ENCODE peak calls at places on chromosomes 1 and 21, in ten cellular contexts. P, A, X, C, V, M, K, Q, U and L are unnamed samples.
A peak's percentile ranks its signal among the peaks of the same experiment; 100 is the strongest.

GRCh38 chr1:9207715-9208114 is 26.9 kb upstream of the H6PD start:
- DNase-seq in P (no peak), A (no peak), X (no peak), C (no peak), V (no peak), M (no peak), K (no peak), Q (no peak), U (no peak), L (peak; percentile 53)

GRCh38 chr1:183674339-183674738 is 21.2 kb upstream of the APOBEC4 start:
- DNase-seq in P (no peak), A (no peak), X (no peak), C (no peak), V (no peak), M (no peak), K (peak; percentile 85), Q (no peak), U (no peak), L (no peak)

GRCh38 chr21:20507783-20508182 is 490.4 kb upstream of the NCAM2 start:
- DNase-seq in P (no peak), A (no peak), X (no peak), C (no peak), V (no peak), M (no peak), K (no peak), Q (no peak), U (no peak), L (no peak)

GRCh38 chr1:236168716-236169429 is 26.5 kb downstream of the GPR137B start:
- DNase-seq in P (no peak), A (peak; percentile 62), X (no peak), C (no peak), V (no peak), M (no peak), K (peak; percentile 85), Q (peak; percentile 52), U (peak; percentile 63), L (peak; percentile 29)

GRCh38 chr1:68011786-68012375 is 38.5 kb downstream of the DIRAS3 start:
- DNase-seq in P (no peak), A (no peak), X (no peak), C (no peak), V (no peak), M (peak; percentile 21), K (no peak), Q (no peak), U (peak; percentile 3), L (no peak)

GRCh38 chr1:79777481-79778219 is 771.1 kb upstream of the ADGRL4 start:
- DNase-seq in P (no peak), A (no peak), X (no peak), C (no peak), V (no peak), M (no peak), K (no peak), Q (no peak), U (no peak), L (no peak)

GRCh38 chr1:225343618-225344017 is 84.2 kb downstream of the LBR start:
- DNase-seq in P (no peak), A (no peak), X (no peak), C (no peak), V (no peak), M (no peak), K (peak; percentile 39), Q (no peak), U (peak; percentile 33), L (peak; percentile 19)

GRCh38 chr1:204577794-204578478 is 61.7 kb downstream of the MDM4 start:
- DNase-seq in P (no peak), A (no peak), X (no peak), C (peak; percentile 26), V (no peak), M (no peak), K (no peak), Q (no peak), U (no peak), L (no peak)

DNA sequence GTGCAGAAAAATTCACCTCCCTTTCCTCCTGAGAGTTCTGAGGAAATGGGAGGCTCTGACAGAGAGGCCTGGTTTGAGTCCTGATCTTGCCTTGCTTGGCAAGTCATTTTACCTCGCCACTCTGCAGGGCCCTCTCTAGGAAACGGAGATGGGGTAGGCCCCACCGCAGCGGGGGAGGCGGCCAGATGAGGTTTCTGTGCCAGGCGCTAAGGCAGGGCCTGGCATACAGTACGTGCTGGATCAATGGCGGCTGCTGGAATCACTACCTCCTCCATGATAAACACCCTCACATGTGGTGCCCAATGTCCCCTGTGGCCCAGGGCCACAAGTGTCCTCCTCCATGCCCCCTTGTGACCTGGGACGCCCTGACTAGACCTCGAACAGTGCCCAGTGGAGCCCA is 499 bp upstream of the PLEKHG5 start:
- DNase-seq in P (no peak), A (no peak), X (no peak), C (no peak), V (no peak), M (no peak), K (no peak), Q (no peak), U (no peak), L (no peak)
- H3K4me3 ChIP-seq in P (no peak overlapping the region), A (no peak overlapping the region), X (no peak overlapping the region), C (no peak overlapping the region), V (peak overlapping the region; percentile 91), M (peak overlapping the region; percentile 84), K (no peak overlapping the region), Q (no peak overlapping the region), U (no peak overlapping the region), L (peak overlapping the region; percentile 89)

DNA sequence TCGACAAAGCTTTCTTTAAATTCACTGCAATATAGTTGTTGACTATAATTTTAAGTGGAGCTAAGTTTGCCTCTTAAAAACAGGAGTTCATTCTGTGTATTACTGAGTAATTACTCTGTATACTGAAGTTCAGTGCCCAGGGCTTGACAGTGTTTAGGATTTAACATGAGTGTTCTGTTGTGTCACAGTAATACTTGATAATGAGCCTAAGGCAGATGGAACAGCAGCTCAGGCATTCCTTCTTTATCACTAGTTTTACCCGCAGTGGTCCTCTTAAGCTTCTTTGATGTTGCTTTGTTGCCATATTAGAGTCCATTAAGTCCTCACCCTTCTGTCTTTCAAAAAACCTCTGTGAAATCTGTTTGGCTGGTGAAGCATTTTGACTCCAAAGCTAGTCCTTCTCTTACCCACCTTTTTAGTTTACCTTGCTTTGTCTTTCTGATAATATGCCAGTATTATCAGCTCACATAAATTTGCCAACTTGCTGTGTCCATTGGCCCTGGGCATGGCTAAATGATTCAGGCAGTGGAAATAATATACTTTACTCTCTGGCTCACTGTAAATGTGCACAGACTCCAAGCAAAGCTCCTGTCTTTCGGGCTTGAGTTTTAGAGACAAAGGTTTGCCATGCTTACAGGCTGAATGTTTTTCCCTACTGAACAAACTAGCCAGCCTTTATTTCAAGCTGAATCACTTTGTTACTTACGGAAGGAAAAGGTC is 17.7 kb downstream of the HIPK1 start:
- DNase-seq in P (no peak), A (no peak), X (no peak), C (no peak), V (no peak), M (no peak), K (no peak), Q (no peak), U (no peak), L (peak; percentile 6)
- H3K4me3 ChIP-seq in P (peak overlapping the region; percentile 21), A (no peak overlapping the region), X (no peak overlapping the region), C (no peak overlapping the region), V (no peak overlapping the region), M (no peak overlapping the region), K (no peak overlapping the region), Q (peak overlapping the region; percentile 4), U (no peak overlapping the region), L (no peak overlapping the region)

DNA sequence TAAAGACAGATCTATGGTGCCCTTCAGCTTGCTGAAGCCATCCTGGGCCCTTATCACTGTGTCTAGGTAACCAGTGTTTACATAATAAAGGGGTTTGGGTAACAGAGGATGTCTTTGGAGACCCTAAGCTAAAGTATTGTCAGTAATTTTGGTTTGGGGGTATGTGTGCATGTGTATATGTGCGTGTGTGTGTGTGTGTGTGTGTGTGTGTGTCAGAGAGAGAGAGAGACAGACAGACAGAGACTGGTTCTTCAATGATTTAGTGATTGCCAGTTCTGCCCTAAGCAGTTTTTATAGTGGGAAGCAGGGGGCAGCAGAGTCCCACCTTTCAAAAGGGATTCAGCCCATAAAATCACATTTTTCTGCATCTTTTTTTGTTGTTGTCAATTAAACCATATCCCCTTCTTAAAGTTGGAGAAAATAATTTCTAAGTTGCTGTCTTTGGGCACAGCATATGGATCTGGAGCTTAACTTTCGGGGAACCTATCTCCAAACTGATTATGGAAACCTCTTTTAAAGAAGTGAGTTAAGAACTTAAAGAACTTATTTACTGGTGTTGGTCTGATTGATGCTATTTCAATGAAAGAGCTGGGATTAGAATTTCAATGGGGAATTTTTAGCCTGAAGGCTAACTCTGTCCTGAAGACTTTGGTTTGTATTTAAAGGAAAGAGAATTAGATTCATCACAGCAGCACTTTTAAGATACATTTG is 51.1 kb downstream of the ZNF326 start:
- DNase-seq in P (peak; percentile 2), A (no peak), X (no peak), C (no peak), V (no peak), M (no peak), K (peak; percentile 16), Q (no peak), U (peak; percentile 25), L (peak; percentile 18)
- H3K4me3 ChIP-seq in P (no peak overlapping the region), A (no peak overlapping the region), X (no peak overlapping the region), C (no peak overlapping the region), V (no peak overlapping the region), M (no peak overlapping the region), K (no peak overlapping the region), Q (no peak overlapping the region), U (no peak overlapping the region), L (no peak overlapping the region)

GRCh38 chr1:107936498-107937481 is 28.2 kb downstream of the VAV3 start:
- DNase-seq in P (peak; percentile 34), A (peak; percentile 45), X (no peak), C (no peak), V (peak; percentile 18), M (peak; percentile 54), K (peak; percentile 98), Q (peak; percentile 78), U (no peak), L (peak; percentile 95)
- H3K4me3 ChIP-seq in P (no peak overlapping the region), A (no peak overlapping the region), X (no peak overlapping the region), C (no peak overlapping the region), V (no peak overlapping the region), M (no peak overlapping the region), K (no peak overlapping the region), Q (no peak overlapping the region), U (no peak overlapping the region), L (no peak overlapping the region)

GRCh38 chr1:103541431-103541830 is 15.9 kb downstream of the RNPC3 start:
- DNase-seq in P (no peak), A (no peak), X (no peak), C (no peak), V (no peak), M (no peak), K (no peak), Q (no peak), U (no peak), L (no peak)
- H3K4me3 ChIP-seq in P (no peak overlapping the region), A (no peak overlapping the region), X (no peak overlapping the region), C (no peak overlapping the region), V (no peak overlapping the region), M (no peak overlapping the region), K (no peak overlapping the region), Q (no peak overlapping the region), U (no peak overlapping the region), L (no peak overlapping the region)